ENCODE peak calls at places on chromosomes 5 and 9, in nine cellular contexts. I is Caco-2, T is psoas muscle, C is Calu3, H is spleen, X is MM.1S, Z is heart right ventricle, J is NB4, R is fibroblast of pulmonary artery. F is an unnamed sample.

GRCh38 chr5:140073296-140073695 is 30.2 kb upstream of the NRG2 start:
- DNase-seq in X (peak), R (peak), J (peak), Z (no peak), I (no peak), T (no peak), C (no peak), H (no peak), F (no peak)

GRCh38 chr5:180093651-180094382 is 22.3 kb upstream of the RNF130 start:
- DNase-seq in I (no peak), C (no peak), T (no peak), R (no peak), X (no peak), J (peak), Z (no peak), H (no peak), F (peak)

GRCh38 chr5:79774171-79774854 is 84.7 kb downstream of the CMYA5 start:
- DNase-seq in Z (no peak), J (peak), R (peak), X (no peak), H (no peak), C (peak), I (peak), T (no peak), F (no peak)

GRCh38 chr9:85600675-85601263 is 141.0 kb downstream of the AGTPBP1 start:
- DNase-seq in X (no peak), H (no peak), J (peak), I (peak), C (no peak), Z (no peak), R (no peak), T (no peak), F (no peak)

GRCh38 chr9:91948061-91948422 is 2.0 kb downstream of the ROR2 start:
- DNase-seq in C (no peak), X (no peak), I (no peak), R (peak), J (peak), T (no peak), H (no peak), Z (no peak), F (no peak)

GRCh38 chr5:14305045-14305444 is 161.9 kb downstream of the TRIO start:
- DNase-seq in C (peak), R (peak), X (no peak), T (no peak), H (no peak), J (peak), Z (no peak), I (no peak), F (peak)

GRCh38 chr5:154754460-154755360 is 467 bp upstream of the LARP1 start:
- DNase-seq in C (peak), X (peak), H (peak), J (peak), I (peak), R (peak), T (peak), Z (peak), F (peak)

GRCh38 chr5:132065351-132065937 is 5.0 kb downstream of the IL3 start:
- DNase-seq in R (peak), Z (peak), H (peak), X (peak), I (peak), T (peak), J (peak), C (peak), F (peak)

GRCh38 chr5:98755406-98755805 is 18.1 kb upstream of the RGMB start:
- DNase-seq in R (no peak), X (no peak), J (no peak), C (no peak), I (no peak), H (no peak), Z (no peak), T (no peak), F (no peak)

GRCh38 chr5:67059747-67060490 is 136.7 kb downstream of the CD180 start:
- DNase-seq in X (no peak), T (no peak), C (no peak), Z (no peak), H (no peak), R (peak), J (no peak), I (no peak), F (no peak)

GRCh38 chr5:17412760-17413671 is 85.0 kb upstream of the TAF11L2 start:
- DNase-seq in C (no peak), X (no peak), Z (no peak), T (no peak), I (no peak), H (peak), J (peak), R (no peak), F (no peak)

GRCh38 chr5:42870882-42871418 is 59.3 kb upstream of the SELENOP start:
- DNase-seq in H (no peak), R (peak), Z (no peak), C (no peak), X (no peak), I (no peak), T (no peak), J (no peak), F (no peak)

GRCh38 chr5:159951387-159951786 is 35.1 kb downstream of the ADRA1B start:
- DNase-seq in J (no peak), I (peak), H (no peak), X (no peak), C (no peak), R (no peak), Z (no peak), T (no peak), F (no peak)

GRCh38 chr9:128218518-128219389 is 15.6 kb downstream of the DNM1 start:
- DNase-seq in X (peak), I (peak), J (peak), C (peak), H (peak), Z (peak), T (peak), R (peak), F (peak)

GRCh38 chr9:124248992-124249391 is 8.8 kb upstream of the NEK6 start:
- DNase-seq in Z (no peak), I (no peak), H (no peak), T (peak), X (no peak), R (no peak), C (no peak), J (no peak), F (no peak)

GRCh38 chr9:113393281-113393680 is 7.8 kb downstream of the ALAD start:
- DNase-seq in H (no peak), C (no peak), Z (no peak), R (no peak), J (no peak), T (no peak), X (no peak), I (no peak), F (no peak)

GRCh38 chr9:34102796-34103195 is 23.7 kb downstream of the DCAF12 start:
- DNase-seq in R (no peak), X (no peak), T (no peak), C (no peak), Z (no peak), H (peak), J (no peak), I (no peak), F (peak)

GRCh38 chr9:107246259-107247254 is 36.5 kb upstream of the RAD23B start:
- DNase-seq in I (no peak), X (no peak), Z (no peak), C (peak), R (no peak), J (peak), T (no peak), H (no peak), F (no peak)

GRCh38 chr5:151870820-151871219 is 53.8 kb downstream of the GLRA1 start:
- DNase-seq in H (no peak), Z (no peak), R (peak), C (no peak), I (no peak), J (peak), T (no peak), X (no peak), F (no peak)

DNA sequence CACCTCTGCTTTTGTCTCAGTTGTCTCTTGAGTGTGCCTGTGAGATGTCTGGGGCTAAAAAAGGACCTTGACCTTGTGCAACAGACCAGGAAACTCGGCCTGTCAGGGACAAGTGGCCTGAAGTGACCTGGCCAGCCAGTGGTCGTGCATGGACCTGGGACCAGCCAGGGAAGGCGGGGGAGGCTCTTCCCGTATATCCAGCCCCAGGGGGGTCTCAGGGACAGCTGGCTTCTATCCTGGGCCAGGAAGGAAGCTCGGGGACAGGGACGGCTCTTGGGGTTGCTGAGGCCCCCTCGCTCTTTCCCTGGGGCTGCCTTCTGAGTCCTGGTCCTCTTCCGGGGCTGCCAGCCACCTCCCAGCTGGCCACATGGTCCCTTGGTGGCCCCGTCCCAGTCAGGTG is 3.2 kb upstream of the ADAMTSL2 start:
- DNase-seq in X (no peak), H (no peak), R (no peak), J (no peak), Z (no peak), C (no peak), T (no peak), I (no peak), F (no peak)
- TF ChIP-seq CTCF in X (no peak), H (no peak), R (no peak), J (no peak), Z (no peak), C (no peak), T (no peak), I (no peak), F (no peak)

GRCh38 chr9:99819123-99819483 is 2.6 kb upstream of the NR4A3 start:
- DNase-seq in T (no peak), C (no peak), Z (no peak), J (no peak), H (no peak), I (no peak), X (no peak), R (no peak), F (no peak)
- TF ChIP-seq CTCF in T (no peak), C (no peak), Z (no peak), J (no peak), H (no peak), I (no peak), X (no peak), R (no peak), F (no peak)

GRCh38 chr5:85868070-85868469 is 749.7 kb upstream of the COX7C start:
- DNase-seq in C (no peak), T (no peak), R (no peak), Z (no peak), I (peak), J (no peak), H (no peak), X (no peak), F (no peak)
- TF ChIP-seq CTCF in C (no peak), T (no peak), R (no peak), Z (no peak), I (no peak), J (no peak), H (no peak), X (no peak), F (no peak)

DNA sequence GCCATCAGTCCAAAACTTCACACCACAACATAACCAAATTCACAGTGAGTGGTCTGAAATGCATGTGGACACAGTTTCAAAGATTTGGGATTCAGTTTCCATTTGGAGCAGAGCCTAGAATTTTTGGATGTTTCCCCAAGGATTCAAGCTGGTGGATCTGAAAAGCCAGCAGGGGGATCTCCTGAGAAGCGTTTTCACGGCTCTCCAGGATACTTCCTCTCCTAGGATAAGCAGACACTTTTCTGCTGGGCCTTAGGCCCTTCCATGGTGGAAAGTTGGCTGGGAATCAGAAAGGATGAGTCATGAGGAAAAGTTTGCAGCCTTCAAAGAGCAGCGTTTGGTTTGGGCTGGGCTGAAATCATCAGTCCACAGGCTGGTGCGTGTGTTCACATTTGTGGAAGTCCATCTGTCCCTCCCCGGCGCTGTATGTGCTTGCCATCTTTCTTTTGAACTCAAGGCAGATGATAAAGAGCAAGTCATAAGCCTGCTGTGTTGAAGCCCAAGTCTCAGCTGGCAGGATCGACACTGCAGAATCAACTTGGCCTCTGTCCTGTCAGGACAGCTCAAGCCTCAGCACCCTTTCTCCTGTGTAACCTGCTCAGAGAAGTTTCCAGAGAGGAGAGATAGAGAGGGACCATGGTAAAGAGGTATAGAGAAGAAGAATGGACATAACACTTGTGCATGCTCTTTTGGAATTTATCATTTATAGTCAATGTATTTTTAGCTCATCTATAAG is 152.6 kb upstream of the MSX2 start:
- DNase-seq in T (no peak), Z (peak), C (peak), H (no peak), J (no peak), X (no peak), R (peak), I (peak), F (peak)
- TF ChIP-seq CTCF in T (no peak), Z (peak), C (peak), H (peak), J (no peak), X (no peak), R (peak), I (peak), F (no peak)

GRCh38 chr9:105360344-105360743 is 87.5 kb upstream of the FSD1L start:
- DNase-seq in I (no peak), T (no peak), H (no peak), J (no peak), C (no peak), Z (no peak), R (peak), X (no peak), F (no peak)
- TF ChIP-seq CTCF in I (no peak), T (no peak), H (no peak), J (no peak), C (no peak), Z (peak), R (peak), X (peak), F (no peak)

GRCh38 chr5:16007750-16008415 is 171.7 kb downstream of the MARCHF11 start:
- DNase-seq in I (no peak), J (no peak), Z (no peak), X (no peak), T (no peak), H (no peak), R (no peak), C (no peak), F (no peak)

GRCh38 chr5:16018970-16019369 is 160.6 kb downstream of the MARCHF11 start:
- DNase-seq in R (no peak), J (no peak), C (no peak), I (no peak), X (no peak), Z (no peak), T (no peak), H (no peak), F (no peak)

GRCh38 chr5:16017720-16018119 is 161.9 kb downstream of the MARCHF11 start:
- DNase-seq in X (no peak), C (no peak), I (no peak), Z (no peak), R (no peak), T (no peak), J (no peak), H (no peak), F (peak)

GRCh38 chr5:16013334-16014065 is 166.1 kb downstream of the MARCHF11 start:
- DNase-seq in J (no peak), R (no peak), I (no peak), H (no peak), T (no peak), X (no peak), Z (no peak), C (no peak), F (no peak)
- TF ChIP-seq CTCF in J (no peak), R (no peak), I (no peak), H (no peak), T (no peak), X (no peak), Z (no peak), C (no peak), F (no peak)

DNA sequence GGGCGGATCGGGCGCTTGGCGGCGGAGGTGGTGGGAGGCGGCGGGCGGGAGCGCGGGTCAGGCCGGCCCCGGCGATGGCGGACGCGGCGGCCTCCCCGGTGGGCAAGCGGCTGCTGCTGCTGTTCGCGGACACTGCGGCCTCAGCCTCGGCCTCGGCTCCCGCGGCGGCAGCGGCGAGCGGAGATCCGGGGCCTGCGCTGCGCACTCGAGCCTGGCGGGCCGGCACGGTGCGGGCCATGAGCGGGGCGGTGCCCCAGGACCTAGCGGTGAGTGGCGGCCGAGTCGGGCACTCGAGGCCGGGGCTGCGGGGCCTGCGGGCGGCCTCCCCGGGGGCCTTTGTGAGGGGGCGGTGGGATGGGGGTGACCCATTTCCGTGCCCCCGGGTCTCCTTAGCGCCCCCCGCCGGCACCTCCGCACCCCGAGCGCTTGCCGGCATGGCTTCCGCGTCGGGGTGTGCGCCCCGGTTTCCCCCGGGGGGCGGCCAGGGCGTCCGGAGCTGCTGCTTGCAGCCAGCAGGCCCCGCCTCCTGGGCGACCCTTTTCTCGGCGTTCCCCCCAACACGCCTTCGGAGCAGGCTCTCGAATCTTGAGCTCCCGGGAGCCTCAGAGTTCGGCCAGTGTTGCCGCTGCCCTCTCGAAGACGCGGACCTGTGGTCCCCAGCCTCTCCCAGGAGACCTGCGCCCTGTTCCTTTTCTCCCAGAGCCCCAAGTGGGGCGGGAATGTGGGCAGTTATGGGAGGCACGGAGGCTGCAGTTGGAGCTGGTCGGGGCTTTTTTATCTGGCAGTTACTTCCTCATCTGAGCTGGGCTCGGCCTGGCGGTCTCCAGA is 451 bp downstream of the KDM3B start:
- DNase-seq in I (peak), T (peak), C (peak), Z (peak), H (peak), X (peak), J (peak), R (peak), F (peak)
- TF ChIP-seq CTCF in I (peak), T (no peak), C (peak), Z (peak), H (peak), X (peak), J (peak), R (no peak), F (peak)

GRCh38 chr5:171323806-171324632 is 15.0 kb downstream of the TLX3 start:
- DNase-seq in C (no peak), H (peak), Z (no peak), J (peak), X (no peak), I (no peak), T (no peak), R (no peak), F (no peak)
- TF ChIP-seq CTCF in C (no peak), H (no peak), Z (no peak), J (peak), X (no peak), I (no peak), T (no peak), R (no peak), F (no peak)

GRCh38 chr9:76456202-76456926 is 2.6 kb upstream of the GCNT1 start:
- DNase-seq in T (no peak), X (peak), J (peak), Z (no peak), H (peak), C (peak), R (peak), I (peak), F (no peak)

GRCh38 chr9:76463211-76463610 is 4.2 kb downstream of the GCNT1 start:
- DNase-seq in H (no peak), T (no peak), C (no peak), Z (no peak), I (no peak), J (no peak), R (no peak), X (no peak), F (no peak)

GRCh38 chr9:76458903-76459690 is at the start of gene GCNT1:
- DNase-seq in I (peak), C (peak), X (peak), H (peak), T (peak), R (peak), Z (peak), J (peak), F (peak)

GRCh38 chr9:76464706-76465105 is 5.7 kb downstream of the GCNT1 start:
- DNase-seq in R (peak), X (no peak), T (no peak), Z (no peak), J (no peak), C (no peak), H (no peak), I (no peak), F (no peak)

GRCh38 chr9:76459691-76460635 is 981 bp downstream of the GCNT1 start:
- DNase-seq in I (peak), C (peak), R (peak), X (peak), J (peak), T (no peak), H (peak), Z (peak), F (peak)
- TF ChIP-seq CTCF in I (peak), C (no peak), R (peak), X (peak), J (peak), T (no peak), H (no peak), Z (no peak), F (no peak)

GRCh38 chr5:177097016-177097985 is 10.6 kb downstream of the FGFR4 start:
- DNase-seq in X (no peak), J (no peak), T (peak), I (no peak), R (no peak), Z (no peak), H (no peak), C (no peak), F (peak)

GRCh38 chr5:177096162-177097015 is 9.7 kb downstream of the FGFR4 start:
- DNase-seq in J (no peak), R (no peak), T (peak), I (no peak), C (no peak), H (no peak), X (no peak), Z (no peak), F (no peak)

GRCh38 chr5:177098772-177099152 is 12.0 kb downstream of the FGFR4 start:
- DNase-seq in C (no peak), J (no peak), T (no peak), X (no peak), R (no peak), Z (no peak), I (no peak), H (no peak), F (no peak)

GRCh38 chr5:177099422-177100093 is 12.8 kb downstream of the FGFR4 start:
- DNase-seq in I (no peak), T (no peak), H (no peak), R (no peak), Z (no peak), X (no peak), C (no peak), J (no peak), F (no peak)

DNA sequence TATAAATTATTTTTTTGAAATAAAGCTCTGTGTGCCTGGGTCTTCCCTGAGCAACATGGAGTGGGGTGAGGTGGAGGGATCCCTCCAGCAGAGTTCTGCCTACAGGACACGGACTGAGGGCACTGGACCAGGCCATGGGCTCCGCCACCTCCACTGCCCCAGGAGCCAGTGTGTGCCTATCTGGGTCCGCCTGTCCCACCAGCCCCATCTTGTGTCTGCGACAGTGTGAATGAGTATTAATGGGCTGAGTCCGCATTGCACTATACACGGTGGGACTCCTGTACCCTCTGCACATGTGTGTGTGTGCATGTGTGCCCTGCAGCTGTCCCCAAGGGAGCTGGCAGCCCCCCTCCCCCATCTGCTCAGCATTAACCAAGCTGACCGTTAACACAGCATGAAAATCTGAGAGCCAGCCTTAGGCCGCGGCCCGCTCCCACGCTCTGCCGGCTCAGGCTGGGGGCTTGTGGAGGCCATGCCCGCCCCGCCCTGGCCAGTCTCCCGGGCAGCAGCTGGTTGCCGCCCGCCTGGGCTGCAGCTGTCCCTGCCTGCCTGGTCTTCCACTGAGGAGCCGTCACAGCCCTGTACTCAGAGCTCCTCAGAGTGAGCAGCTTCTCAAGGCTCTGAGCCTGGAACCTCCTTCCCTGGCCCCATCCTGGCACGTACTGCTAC is 11.5 kb downstream of the FGFR4 start:
- DNase-seq in R (no peak), C (no peak), H (no peak), X (no peak), J (no peak), T (peak), I (no peak), Z (peak), F (no peak)
- TF ChIP-seq CTCF in R (no peak), C (no peak), H (no peak), X (no peak), J (no peak), T (no peak), I (no peak), Z (no peak), F (no peak)